ENCODE peak calls at places on chromosomes 12 and 14, in four cellular contexts. H is tibial nerve, C is iPS DF 6.9, Z is transverse colon. U is an unnamed sample.
A peak's percentile ranks its signal among the peaks of the same experiment; 100 is the strongest.

GRCh38 chr14:96978525-96979272 is 181.5 kb downstream of the VRK1 start:
- DNase-seq in Z (no peak), H (no peak), C (no peak), U (no peak)

GRCh38 chr14:96117997-96118790 is 79.0 kb downstream of the C14orf132 start:
- DNase-seq in Z (no peak), C (no peak), H (no peak), U (no peak)

GRCh38 chr12:129190827-129191226 is 337.5 kb downstream of the GLT1D1 start:
- DNase-seq in C (no peak), H (no peak), Z (no peak), U (no peak)

GRCh38 chr14:38311655-38312054 is 55.8 kb upstream of the CLEC14A start:
- DNase-seq in Z (no peak), H (no peak), C (no peak), U (no peak)

GRCh38 chr12:121535150-121536057 is 45.4 kb downstream of the KDM2B start:
- DNase-seq in C (no peak), H (no peak), Z (peak; percentile 19), U (no peak)

GRCh38 chr12:101490286-101490920 is 15.3 kb downstream of the SPIC start:
- DNase-seq in C (peak; percentile 50), Z (peak; percentile 57), H (no peak), U (no peak)

GRCh38 chr14:32565256-32565655 is 236.2 kb downstream of the AKAP6 start:
- DNase-seq in Z (no peak), C (no peak), H (no peak), U (no peak)

GRCh38 chr12:54945082-54945481 is 39.5 kb downstream of the TESPA1 start:
- DNase-seq in H (no peak), C (no peak), Z (no peak), U (no peak)

GRCh38 chr12:68789144-68789878 is 18.7 kb upstream of the MDM2 start:
- DNase-seq in Z (no peak), H (no peak), C (no peak), U (no peak)

GRCh38 chr12:67288561-67288960 is 19.4 kb downstream of the CAND1 start:
- DNase-seq in C (no peak), Z (no peak), H (no peak), U (no peak)

GRCh38 chr12:64833928-64834327 is 9.5 kb downstream of the TBC1D30 start:
- DNase-seq in H (no peak), Z (no peak), C (no peak), U (no peak)

GRCh38 chr12:86914716-86915115 is 658.5 kb upstream of the MGAT4C start:
- DNase-seq in C (no peak), Z (no peak), H (no peak), U (no peak)

GRCh38 chr12:42546709-42547108 is 42.8 kb downstream of the PRICKLE1 start:
- DNase-seq in Z (no peak), C (no peak), H (no peak), U (no peak)

GRCh38 chr12:87756111-87756510 is 273.1 kb downstream of the C12orf50 start:
- DNase-seq in H (no peak), Z (no peak), C (no peak), U (no peak)

GRCh38 chr14:28831126-28831525 is 64.5 kb downstream of the FOXG1 start:
- DNase-seq in H (no peak), Z (no peak), C (no peak), U (no peak)

GRCh38 chr12:86774841-86775386 is 518.7 kb upstream of the MGAT4C start:
- DNase-seq in C (no peak), Z (no peak), H (no peak), U (no peak)

GRCh38 chr12:14773685-14774073 is 29.6 kb downstream of the WBP11 start:
- DNase-seq in Z (no peak), C (no peak), H (no peak), U (peak; percentile 41)

GRCh38 chr12:52907092-52907810 is 2.4 kb upstream of the KRT8 start:
- DNase-seq in Z (peak; percentile 92), C (no peak), H (no peak), U (peak; percentile 35)

GRCh38 chr12:92987362-92987761 is 58.3 kb upstream of the EEA1 start:
- DNase-seq in Z (no peak), H (no peak), C (no peak), U (no peak)

GRCh38 chr14:74669846-74670245 is 43.0 kb downstream of the AREL1 start:
- DNase-seq in H (no peak), C (no peak), Z (no peak), U (no peak)

GRCh38 chr12:130164931-130165330 is 2.7 kb downstream of the FZD10 start:
- DNase-seq in H (no peak), C (no peak), Z (no peak), U (no peak)

DNA sequence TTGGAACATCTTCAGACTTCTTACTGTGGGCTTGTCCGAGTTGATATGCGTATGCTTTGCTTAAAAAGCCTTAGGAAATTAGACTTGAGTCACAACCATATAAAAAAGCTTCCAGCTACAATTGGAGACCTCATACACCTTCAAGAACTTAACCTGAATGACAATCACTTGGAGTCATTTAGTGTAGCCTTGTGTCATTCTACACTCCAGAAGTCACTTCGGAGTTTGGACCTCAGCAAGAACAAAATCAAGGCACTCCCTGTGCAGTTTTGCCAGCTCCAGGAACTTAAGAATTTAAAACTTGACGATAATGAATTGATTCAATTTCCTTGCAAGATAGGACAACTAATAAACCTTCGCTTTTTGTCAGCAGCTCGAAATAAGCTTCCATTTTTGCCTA is 8.8 kb downstream of the LRR1 start:
- DNase-seq in Z (no peak), C (no peak), H (no peak), U (no peak)
- H3K36me3 ChIP-seq in Z (no peaks in the 10 kb centered on the region), C (peaks cover 9% of the 10 kb centered on the region), H (no peaks in the 10 kb centered on the region), U (no peaks in the 10 kb centered on the region)

GRCh38 chr14:105408592-105408991 is 10.3 kb downstream of the TEX22 start:
- DNase-seq in H (no peak), C (no peak), Z (no peak), U (no peak)
- H3K4me3 ChIP-seq in H (no peak overlapping the region), C (no peak overlapping the region), Z (no peak overlapping the region), U (no peak overlapping the region)

GRCh38 chr12:7101047-7101693 is 7.8 kb downstream of the C1RL start:
- DNase-seq in H (no peak), Z (no peak), C (no peak), U (no peak)
- H3K36me3 ChIP-seq in H (no peaks in the 10 kb centered on the region), Z (no peaks in the 10 kb centered on the region), C (peaks cover 5% of the 10 kb centered on the region), U (no peaks in the 10 kb centered on the region)

GRCh38 chr14:54776361-54777001 is 126.1 kb downstream of the GCH1 start:
- DNase-seq in H (no peak), Z (peak; percentile 48), C (no peak), U (no peak)
- H3K4me3 ChIP-seq in H (no peak overlapping the region), Z (no peak overlapping the region), C (no peak overlapping the region), U (no peak overlapping the region)

DNA sequence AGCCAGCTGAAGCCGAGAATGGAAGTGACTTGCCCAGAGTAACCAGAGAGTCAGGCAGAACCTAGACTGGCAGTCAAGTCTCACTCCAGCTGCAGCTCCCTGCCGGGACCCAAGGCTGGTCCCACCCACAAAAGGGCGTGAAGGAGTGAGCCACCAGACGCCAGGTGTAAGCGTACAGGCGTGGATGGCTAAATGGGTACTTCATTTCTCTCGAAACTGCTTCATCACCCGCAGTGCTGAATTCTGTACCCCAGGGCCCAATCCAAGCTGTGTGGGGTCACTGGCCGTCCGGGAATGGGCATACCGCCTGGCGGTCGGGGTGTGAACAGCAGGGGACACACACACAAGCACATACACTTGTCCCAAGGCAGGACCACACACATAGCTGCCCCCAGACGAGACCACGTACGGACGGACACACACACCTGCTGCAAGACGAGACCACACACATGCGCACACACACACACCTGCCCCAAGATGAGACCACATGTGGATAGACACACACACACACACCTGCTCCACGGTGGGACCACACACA is 34.8 kb downstream of the DEGS2 start:
- DNase-seq in H (no peak), Z (no peak), C (no peak), U (no peak)
- H3K36me3 ChIP-seq in H (no peaks in the 10 kb centered on the region), Z (no peaks in the 10 kb centered on the region), C (peaks cover 4% of the 10 kb centered on the region), U (no peaks in the 10 kb centered on the region)

GRCh38 chr14:85273099-85273677 is 256.8 kb upstream of the FLRT2 start:
- DNase-seq in C (no peak), H (no peak), Z (no peak), U (no peak)
- H3K4me3 ChIP-seq in C (no peak overlapping the region), H (no peak overlapping the region), Z (no peak overlapping the region), U (no peak overlapping the region)

DNA sequence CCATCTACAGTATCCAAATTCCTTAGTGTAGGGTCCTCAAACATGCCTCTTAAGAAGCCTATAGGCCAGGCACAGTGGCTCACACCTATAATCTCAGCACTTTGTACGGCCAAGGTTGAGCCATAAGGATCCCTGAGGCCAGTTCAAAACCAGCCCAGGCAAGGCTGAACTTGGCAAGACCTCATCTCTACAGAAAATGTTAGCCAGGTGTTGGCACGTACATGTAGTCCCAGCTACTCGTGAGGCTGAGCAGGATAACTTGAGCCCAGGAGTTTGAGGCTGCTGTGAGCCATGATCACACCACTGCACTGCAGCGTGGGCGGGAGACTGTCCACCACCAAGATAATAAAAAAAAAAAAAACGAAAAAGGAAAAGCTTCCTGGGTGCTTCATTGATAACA is 6.8 kb downstream of the CCDC59 start:
- DNase-seq in Z (no peak), C (no peak), H (no peak), U (no peak)
- H3K36me3 ChIP-seq in Z (no peaks in the 10 kb centered on the region), C (peaks cover 6% of the 10 kb centered on the region), H (no peaks in the 10 kb centered on the region), U (no peaks in the 10 kb centered on the region)

DNA sequence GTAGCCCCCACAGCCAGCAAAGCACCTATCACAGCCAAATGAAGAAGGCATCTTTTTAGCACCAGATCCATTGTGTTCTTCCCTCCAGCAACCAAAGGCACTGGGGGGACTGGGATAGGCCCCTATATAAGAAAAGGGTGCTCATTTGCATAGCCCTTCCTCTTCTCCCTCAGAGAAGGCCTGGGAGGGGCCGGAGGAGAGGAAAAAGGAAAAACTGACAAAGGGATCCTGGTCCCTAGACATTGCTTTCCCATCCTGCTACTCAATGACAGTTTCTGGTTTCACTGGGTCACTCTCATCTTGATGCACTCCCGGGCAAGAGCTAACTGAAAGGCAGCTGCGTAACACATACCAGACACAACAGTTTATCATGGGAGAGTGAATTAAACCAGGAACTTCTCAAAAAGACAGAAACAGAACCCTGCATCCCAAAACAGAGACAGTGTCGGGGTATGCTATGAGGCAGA is at the start of gene PMEL:
- DNase-seq in C (no peak), H (no peak), Z (no peak), U (no peak)
- H3K4me3 ChIP-seq in C (peak within 1 kb of the TSS; percentile 84), H (peak within 1 kb of the TSS; percentile 72), Z (peak within 1 kb of the TSS; percentile 82), U (peak within 1 kb of the TSS; percentile 80)

U was measured in uterus.